ENCODE peak calls at places on chromosomes 2 and 18, in five cellular contexts. K, T, B, A and R are unnamed samples.

GRCh38 chr2:212832211-212833195 is 293.9 kb upstream of the ERBB4 start:
- DNase-seq in B (no peak), K (no peak), A (no peak), T (no peak), R (no peak)

GRCh38 chr18:4068552-4069158 is 386.5 kb downstream of the DLGAP1 start:
- DNase-seq in K (peak), A (peak), B (peak), T (peak), R (peak)

GRCh38 chr18:3985664-3986063 is 469.4 kb downstream of the DLGAP1 start:
- DNase-seq in K (peak), A (no peak), T (no peak), B (peak), R (peak)

GRCh38 chr2:10901565-10901964 is 10.2 kb upstream of the KCNF1 start:
- DNase-seq in A (no peak), T (no peak), B (no peak), K (no peak), R (no peak)

GRCh38 chr2:19359456-19359855 is 1.0 kb upstream of the OSR1 start:
- DNase-seq in T (no peak), B (no peak), K (no peak), A (no peak), R (no peak)

GRCh38 chr2:153404792-153405191 is 73.8 kb downstream of the RPRM start:
- DNase-seq in K (no peak), B (no peak), A (no peak), T (no peak), R (no peak)

GRCh38 chr2:160221391-160222276 is 21.6 kb upstream of the ITGB6 start:
- DNase-seq in T (no peak), B (peak), A (peak), K (peak), R (peak)

GRCh38 chr2:158817596-158817995 is 22.5 kb downstream of the DAPL1 start:
- DNase-seq in K (peak), B (no peak), T (no peak), A (no peak), R (no peak)

GRCh38 chr2:46252891-46253659 is 44.1 kb upstream of the EPAS1 start:
- DNase-seq in A (no peak), T (no peak), B (peak), K (no peak), R (peak)

GRCh38 chr18:13464432-13465125 is 246.0 kb downstream of the LDLRAD4 start:
- DNase-seq in T (peak), B (no peak), K (no peak), A (peak), R (no peak)

GRCh38 chr2:235533616-235534385 is 40.0 kb downstream of the AGAP1 start:
- DNase-seq in A (no peak), B (no peak), K (no peak), T (no peak), R (no peak)

GRCh38 chr2:31271851-31272267 is 37.9 kb downstream of the EHD3 start:
- DNase-seq in B (no peak), A (no peak), K (peak), T (no peak), R (peak)

GRCh38 chr2:121694398-121695178 is 42.1 kb downstream of the NIFK start:
- DNase-seq in B (peak), K (peak), A (no peak), T (no peak), R (peak)

GRCh38 chr2:7792031-7792651 is 874.9 kb downstream of the RNF144A start:
- DNase-seq in K (no peak), A (no peak), T (no peak), B (peak), R (no peak)

GRCh38 chr2:6139142-6139541 is 447.0 kb downstream of the SOX11 start:
- DNase-seq in T (no peak), B (peak), K (no peak), A (no peak), R (no peak)